ENCODE peak calls at places on chromosome 1, in four cellular contexts. C is heart left ventricle; Z is CD8-positive, alpha-beta T cell; B is H9. U is an unnamed sample.

GRCh38 chr1:161227196-161227871 is 1.5 kb downstream of the TOMM40L start:
- DNase-seq in C (peak), Z (peak), B (peak), U (peak)

GRCh38 chr1:159600894-159601293 is 13.3 kb downstream of the APCS start:
- DNase-seq in C (no peak), Z (no peak), B (no peak), U (no peak)

GRCh38 chr1:101162300-101162699 is 74.5 kb upstream of the S1PR1 start:
- DNase-seq in C (no peak), Z (no peak), B (no peak), U (no peak)

GRCh38 chr1:19447550-19447949 is 37.8 kb downstream of the CAPZB start:
- DNase-seq in C (no peak), Z (no peak), B (no peak), U (no peak)

GRCh38 chr1:227753999-227754764 is 18.9 kb downstream of the SNAP47 start:
- DNase-seq in C (peak), Z (no peak), B (no peak), U (peak)

GRCh38 chr1:47792786-47793185 is 204.4 kb downstream of the TRABD2B start:
- DNase-seq in C (no peak), Z (no peak), B (no peak), U (no peak)

GRCh38 chr1:160007577-160008200 is 24.1 kb downstream of the PIGM start:
- DNase-seq in C (no peak), Z (no peak), B (no peak), U (no peak)

GRCh38 chr1:111660204-111661150 is 40.9 kb downstream of the RAP1A start:
- DNase-seq in C (no peak), Z (no peak), B (no peak), U (no peak)

GRCh38 chr1:198185101-198185500 is 28.3 kb downstream of the NEK7 start:
- DNase-seq in C (no peak), Z (no peak), B (no peak), U (no peak)

GRCh38 chr1:94854458-94855306 is 34.5 kb downstream of the SLC44A3 start:
- DNase-seq in C (peak), Z (peak), B (peak), U (peak)

GRCh38 chr1:47886141-47886540 is 111.0 kb downstream of the TRABD2B start:
- DNase-seq in C (no peak), Z (no peak), B (no peak), U (no peak)

GRCh38 chr1:209945377-209945776 is 7.4 kb downstream of the SYT14 start:
- DNase-seq in C (no peak), Z (no peak), B (no peak), U (no peak)

GRCh38 chr1:36576118-36576517 is 93.4 kb upstream of the CSF3R start:
- DNase-seq in C (peak), Z (peak), B (peak), U (peak)

GRCh38 chr1:90391116-90391515 is 326.0 kb downstream of the BARHL2 start:
- DNase-seq in C (no peak), Z (no peak), B (no peak), U (no peak)

GRCh38 chr1:201594575-201595245 is 55.8 kb downstream of the NAV1 start:
- DNase-seq in C (no peak), Z (no peak), B (peak), U (no peak)

GRCh38 chr1:21175324-21175669 is 1.4 kb downstream of the EIF4G3 start:
- DNase-seq in C (peak), Z (peak), B (no peak), U (no peak)

DNA sequence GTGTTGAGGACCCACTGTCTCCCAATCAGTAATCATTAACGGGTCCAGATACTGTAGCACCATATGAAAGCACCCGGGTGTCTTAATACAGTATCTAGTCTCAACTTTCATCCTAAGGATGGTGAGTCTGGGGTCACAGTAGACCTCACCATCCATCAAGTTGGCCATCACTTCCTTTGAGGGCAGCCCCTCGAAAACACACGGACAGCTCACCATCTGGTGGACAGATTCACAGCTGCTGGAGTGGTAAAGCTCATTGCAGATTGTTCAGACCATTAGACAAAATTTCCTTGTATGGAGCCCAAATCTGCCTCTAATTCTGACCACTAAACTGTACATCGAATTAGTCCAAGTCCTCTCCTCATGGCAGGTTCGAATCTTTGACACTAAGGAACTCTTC is 123.1 kb downstream of the PGBD5 start:
- DNase-seq in C (no peak), Z (no peak), B (no peak), U (no peak)
- TF ChIP-seq CTCF in C (no peak), Z (no peak), B (no peak), U (no peak)

GRCh38 chr1:32500387-32501209 is 35.7 kb downstream of the ZBTB8B start:
- DNase-seq in C (peak), Z (no peak), B (peak), U (peak)
- TF ChIP-seq CTCF in C (peak), Z (no peak), B (no peak), U (no peak)

GRCh38 chr1:115624859-115625258 is 16.9 kb upstream of the VANGL1 start:
- DNase-seq in C (no peak), Z (no peak), B (no peak), U (no peak)
- TF ChIP-seq CTCF in C (no peak), Z (no peak), B (peak), U (no peak)

GRCh38 chr1:31198591-31198990 is 41.1 kb downstream of the NKAIN1 start:
- DNase-seq in C (no peak), Z (no peak), B (no peak), U (no peak)

GRCh38 chr1:31196685-31197084 is 43.0 kb downstream of the NKAIN1 start:
- DNase-seq in C (no peak), Z (no peak), B (no peak), U (no peak)

GRCh38 chr1:31199924-31200323 is 39.8 kb downstream of the NKAIN1 start:
- DNase-seq in C (no peak), Z (no peak), B (no peak), U (no peak)

GRCh38 chr1:31199301-31199790 is 40.3 kb downstream of the NKAIN1 start:
- DNase-seq in C (no peak), Z (no peak), B (no peak), U (no peak)

GRCh38 chr1:31198150-31198549 is 41.5 kb downstream of the NKAIN1 start:
- DNase-seq in C (no peak), Z (no peak), B (no peak), U (no peak)
- TF ChIP-seq CTCF in C (no peak), Z (no peak), B (no peak), U (no peak)

U was measured in ovary.